ENCODE peak calls at places on chromosomes 6 and 20, in nine cellular contexts. J, V, U, S, K, A, I, C and O are unnamed samples.

GRCh38 chr20:21099653-21100589 is 6.2 kb downstream of the LINC00237 start:
- DNase-seq in V (peak), A (peak), S (no peak), J (peak), C (no peak), I (no peak), U (peak), K (no peak), O (peak)

GRCh38 chr6:96015321-96015790 is 418 bp upstream of the FUT9 start:
- DNase-seq in K (no peak), U (no peak), S (no peak), J (peak), A (no peak), V (no peak), I (no peak), C (no peak), O (no peak)

GRCh38 chr6:31299511-31299910 is 27.6 kb upstream of the HLA-C start:
- DNase-seq in U (no peak), A (no peak), K (no peak), I (no peak), C (no peak), S (no peak), J (no peak), V (no peak), O (no peak)

GRCh38 chr6:14804444-14805210 is 441.2 kb upstream of the JARID2 start:
- DNase-seq in S (peak), U (peak), K (peak), C (no peak), I (no peak), V (peak), A (no peak), J (no peak), O (no peak)

GRCh38 chr6:144156334-144156733 is 6.0 kb downstream of the STX11 start:
- DNase-seq in K (no peak), S (no peak), C (no peak), A (no peak), V (no peak), I (peak), J (no peak), U (no peak), O (no peak)

GRCh38 chr6:151325075-151326050 is 66.0 kb downstream of the ZBTB2 start:
- DNase-seq in A (peak), K (no peak), J (peak), I (no peak), S (peak), C (peak), V (peak), U (peak), O (no peak)

GRCh38 chr6:38933426-38933825 is 115.2 kb upstream of the GLP1R start:
- DNase-seq in V (peak), A (no peak), J (no peak), U (no peak), I (no peak), C (peak), K (no peak), S (no peak), O (peak)

GRCh38 chr20:25356294-25356933 is 34.2 kb downstream of the ABHD12 start:
- DNase-seq in S (no peak), I (no peak), U (no peak), K (no peak), A (no peak), C (no peak), J (no peak), V (no peak), O (no peak)

GRCh38 chr20:10853176-10853575 is 179.4 kb upstream of the JAG1 start:
- DNase-seq in A (no peak), S (no peak), C (no peak), U (no peak), J (no peak), V (no peak), K (no peak), I (no peak), O (no peak)

GRCh38 chr20:51494241-51495110 is 48.0 kb downstream of the NFATC2 start:
- DNase-seq in A (peak), J (no peak), C (no peak), U (peak), K (no peak), S (no peak), I (no peak), V (no peak), O (no peak)

GRCh38 chr6:71248306-71248705 is 40.3 kb upstream of the OGFRL1 start:
- DNase-seq in C (no peak), U (no peak), I (peak), K (no peak), V (peak), A (no peak), S (peak), J (peak), O (peak)

GRCh38 chr6:34593741-34594140 is 37.6 kb upstream of the SPDEF start:
- DNase-seq in I (no peak), S (no peak), J (no peak), K (no peak), C (no peak), U (no peak), A (no peak), V (no peak), O (no peak)

GRCh38 chr6:75830959-75831885 is 82.2 kb downstream of the MYO6 start:
- DNase-seq in S (peak), J (no peak), C (no peak), U (no peak), A (peak), K (no peak), I (peak), V (peak), O (no peak)

GRCh38 chr20:53944796-53945195 is 125.6 kb downstream of the BCAS1 start:
- DNase-seq in C (no peak), V (no peak), I (no peak), S (no peak), J (no peak), U (no peak), A (no peak), K (no peak), O (no peak)

GRCh38 chr6:28488916-28489365 is 26.7 kb downstream of the GPX6 start:
- DNase-seq in I (peak), C (peak), A (peak), K (no peak), J (peak), S (no peak), U (no peak), V (peak), O (no peak)

GRCh38 chr6:29142349-29142748 is 28.4 kb upstream of the OR2J2 start:
- DNase-seq in V (no peak), U (no peak), J (no peak), A (no peak), S (no peak), I (no peak), K (no peak), C (no peak), O (no peak)